ENCODE peak calls at places on chromosomes 11 and 22, in eight cellular contexts. M, W, Z, X, D, P, C and A are unnamed samples.
A peak's percentile ranks its signal among the peaks of the same experiment; 100 is the strongest.

GRCh38 chr11:59182457-59183151 is 10.7 kb downstream of the DTX4 start:
- DNase-seq in M (no peak), W (no peak), Z (no peak), X (no peak), D (no peak), P (peak; percentile 86), C (no peak), A (no peak)

GRCh38 chr11:134261626-134262488 is 8.5 kb downstream of the ACAD8 start:
- DNase-seq in M (no peak), W (no peak), Z (no peak), X (no peak), D (no peak), P (peak; percentile 55), C (no peak), A (no peak)

GRCh38 chr11:102599642-102600261 is 25.4 kb downstream of the MMP20 start:
- DNase-seq in M (no peak), W (no peak), Z (no peak), X (no peak), D (no peak), P (no peak), C (no peak), A (no peak)

GRCh38 chr11:48081151-48082010 is 101.0 kb downstream of the PTPRJ start:
- DNase-seq in M (peak; percentile 90), W (peak; percentile 78), Z (no peak), X (peak; percentile 68), D (peak; percentile 51), P (no peak), C (peak; percentile 51), A (peak; percentile 84)

GRCh38 chr11:47437746-47438418 is 11.1 kb downstream of the RAPSN start:
- DNase-seq in M (no peak), W (peak; percentile 78), Z (peak; percentile 71), X (no peak), D (peak; percentile 37), P (peak; percentile 48), C (no peak), A (no peak)

GRCh38 chr22:21921729-21922128 is 30.9 kb downstream of the PPM1F start:
- DNase-seq in M (no peak), W (no peak), Z (peak; percentile 86), X (no peak), D (no peak), P (no peak), C (no peak), A (peak; percentile 61)

GRCh38 chr11:70220920-70221319 is 17.8 kb downstream of the FADD start:
- DNase-seq in M (no peak), W (no peak), Z (no peak), X (no peak), D (no peak), P (no peak), C (no peak), A (no peak)

GRCh38 chr11:18731427-18731826 is 5.4 kb upstream of the IGSF22 start:
- DNase-seq in M (no peak), W (no peak), Z (no peak), X (no peak), D (no peak), P (no peak), C (no peak), A (no peak)

GRCh38 chr22:44133161-44133560 is 47.6 kb upstream of the PARVG start:
- DNase-seq in M (no peak), W (peak; percentile 8), Z (no peak), X (no peak), D (no peak), P (no peak), C (no peak), A (no peak)

GRCh38 chr22:50607366-50608020 is 6.9 kb downstream of the MAPK8IP2 start:
- DNase-seq in M (no peak), W (no peak), Z (no peak), X (no peak), D (no peak), P (no peak), C (no peak), A (no peak)

GRCh38 chr22:38782402-38783094 is 11.4 kb downstream of the DNAL4 start:
- DNase-seq in M (no peak), W (no peak), Z (no peak), X (no peak), D (no peak), P (no peak), C (no peak), A (no peak)

GRCh38 chr11:67572747-67573419 is 10.7 kb upstream of the GSTP1 start:
- DNase-seq in M (no peak), W (peak; percentile 82), Z (peak; percentile 67), X (peak; percentile 31), D (no peak), P (peak; percentile 75), C (peak; percentile 79), A (no peak)

GRCh38 chr11:61472868-61473267 is 35.7 kb upstream of the LRRC10B start:
- DNase-seq in M (peak; percentile 76), W (peak; percentile 88), Z (no peak), X (peak; percentile 67), D (peak; percentile 30), P (peak; percentile 27), C (no peak), A (no peak)

GRCh38 chr11:62054484-62055121 is 69.2 kb upstream of the INCENP start:
- DNase-seq in M (no peak), W (peak; percentile 69), Z (peak; percentile 56), X (no peak), D (no peak), P (peak; percentile 76), C (peak; percentile 54), A (no peak)

DNA sequence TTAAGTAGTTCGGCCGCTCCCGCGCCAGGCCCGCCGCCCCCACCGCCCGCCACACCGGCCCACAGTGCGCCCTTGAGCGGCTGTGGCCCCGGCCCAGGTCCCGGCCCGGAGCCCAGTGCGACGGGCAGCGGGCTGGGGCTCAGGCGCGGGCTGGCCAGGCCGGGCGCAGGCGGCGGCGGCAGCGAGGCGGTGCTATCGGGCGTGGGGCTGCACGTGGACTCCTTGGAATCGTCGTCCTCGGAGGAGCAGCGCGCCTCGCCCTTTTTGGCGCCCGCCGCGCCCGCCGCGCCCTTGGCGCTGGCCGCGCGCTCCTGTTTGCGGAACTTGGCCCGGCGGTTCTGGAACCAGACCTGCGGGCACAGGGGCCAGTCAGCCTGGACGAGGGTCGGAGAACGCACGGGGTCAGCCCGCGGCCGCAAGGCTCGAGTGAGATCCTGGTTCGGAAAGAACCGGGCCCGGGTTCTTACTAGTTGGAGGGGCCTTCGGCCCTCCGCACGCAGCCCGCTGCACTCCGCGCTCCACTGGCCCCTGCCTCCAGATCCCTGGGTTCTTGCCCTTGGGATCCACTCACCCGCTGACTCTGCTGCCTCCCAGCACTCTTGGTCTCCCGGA is 4.0 kb downstream of the PHOX2A start:
- DNase-seq in M (no peak), W (peak; percentile 85), Z (peak; percentile 47), X (no peak), D (peak; percentile 55), P (peak; percentile 70), C (peak; percentile 78), A (no peak)
- TF ChIP-seq CTCF in M (no peak), W (no peak), Z (no peak), X (no peak), D (no peak), P (no peak), C (no peak), A (peak; percentile 4)

GRCh38 chr11:124811423-124812125 is 11.4 kb upstream of the MSANTD2 start:
- DNase-seq in M (no peak), W (no peak), Z (no peak), X (no peak), D (no peak), P (no peak), C (no peak), A (no peak)

GRCh38 chr11:124807660-124808270 is 7.6 kb upstream of the MSANTD2 start:
- DNase-seq in M (no peak), W (no peak), Z (no peak), X (no peak), D (no peak), P (no peak), C (no peak), A (no peak)

GRCh38 chr11:124801636-124802312 is 1.6 kb upstream of the MSANTD2 start:
- DNase-seq in M (no peak), W (no peak), Z (no peak), X (no peak), D (no peak), P (no peak), C (no peak), A (no peak)

GRCh38 chr11:124804884-124805283 is 4.7 kb upstream of the MSANTD2 start:
- DNase-seq in M (no peak), W (no peak), Z (no peak), X (no peak), D (no peak), P (no peak), C (no peak), A (no peak)

DNA sequence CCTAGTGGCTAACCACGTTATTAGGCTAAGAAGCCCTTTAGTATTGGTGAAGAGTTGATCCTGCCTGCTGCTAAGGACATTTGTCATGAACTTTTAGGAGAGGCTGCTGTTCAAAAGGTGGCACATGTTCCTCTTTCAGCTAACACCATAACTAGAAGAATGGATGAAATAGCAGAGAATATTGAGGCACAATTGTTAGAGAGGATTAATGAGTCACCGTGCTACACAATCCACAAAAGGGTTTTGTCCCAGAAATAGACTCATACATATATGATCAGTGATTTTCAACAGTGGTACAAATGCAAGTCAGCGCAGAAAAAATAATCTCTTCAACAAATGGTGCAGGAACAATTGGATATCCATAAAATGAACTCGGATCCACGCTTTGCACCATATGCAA is 7.0 kb upstream of the MSANTD2 start:
- DNase-seq in M (no peak), W (no peak), Z (no peak), X (no peak), D (no peak), P (no peak), C (no peak), A (no peak)
- H3K4me1 ChIP-seq in M (no peaks in the 10 kb centered on the region), W (no peaks in the 10 kb centered on the region), Z (no peaks in the 10 kb centered on the region), X (no peaks in the 10 kb centered on the region), D (no peaks in the 10 kb centered on the region), P (no peaks in the 10 kb centered on the region), C (no peaks in the 10 kb centered on the region), A (no peaks in the 10 kb centered on the region)

GRCh38 chr11:45890886-45891550 is 5.6 kb downstream of the MAPK8IP1 start:
- DNase-seq in M (no peak), W (no peak), Z (no peak), X (no peak), D (no peak), P (no peak), C (no peak), A (peak; percentile 32)
- TF ChIP-seq CTCF in M (no peak), W (no peak), Z (no peak), X (no peak), D (no peak), P (no peak), C (no peak), A (no peak)

DNA sequence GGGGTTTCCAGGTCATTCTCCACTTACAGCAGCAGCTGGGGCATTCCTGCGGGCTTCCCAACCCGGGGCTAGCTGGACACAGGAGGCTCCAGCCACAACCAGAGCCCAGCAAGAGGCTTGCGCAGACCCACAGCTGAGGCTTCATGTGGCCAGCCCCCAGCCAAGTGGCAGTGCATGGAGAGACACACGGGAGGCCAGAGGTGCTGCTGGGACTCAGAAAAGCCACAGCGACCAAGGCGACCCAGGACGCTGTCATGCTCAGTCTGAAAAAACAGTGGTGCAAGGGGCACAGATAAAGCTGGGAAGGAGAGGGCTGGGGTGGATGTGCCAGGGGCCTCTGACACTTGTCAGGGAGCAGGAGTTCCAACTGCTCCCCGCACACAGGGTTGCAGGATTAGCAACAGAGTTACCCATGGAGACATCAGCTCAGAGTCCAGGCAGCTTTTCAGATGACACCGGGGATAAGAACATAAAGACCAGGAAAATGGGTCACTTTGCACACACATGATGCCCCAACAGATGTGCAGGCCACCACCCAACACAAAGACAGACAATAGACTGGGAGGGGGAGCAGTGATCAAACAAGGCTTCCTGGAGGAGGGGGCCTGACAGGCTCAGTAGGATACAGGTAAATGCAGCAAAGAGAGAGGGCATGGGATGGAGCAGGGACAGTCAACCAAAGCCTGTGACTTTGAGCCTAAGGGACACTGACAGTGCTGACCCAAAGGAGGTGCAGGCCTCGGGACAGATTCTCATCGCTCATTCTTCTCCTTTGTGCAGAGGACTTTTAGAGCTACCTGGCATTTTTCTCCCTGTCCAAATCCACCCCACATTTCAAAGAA is 6.9 kb upstream of the NEAT1 start:
- DNase-seq in M (no peak), W (peak; percentile 71), Z (no peak), X (no peak), D (no peak), P (no peak), C (peak; percentile 46), A (peak; percentile 75)
- H3K4me1 ChIP-seq in M (no peaks in the 10 kb centered on the region), W (peaks cover 50% of the 10 kb centered on the region), Z (peaks cover 42% of the 10 kb centered on the region), X (no peaks in the 10 kb centered on the region), D (peaks cover 6% of the 10 kb centered on the region), P (peaks cover 44% of the 10 kb centered on the region), C (peaks cover 52% of the 10 kb centered on the region), A (peaks cover 43% of the 10 kb centered on the region)